ENCODE peak calls at places on chromosomes 1 and 21, in five cellular contexts. B, F, Z, K and I are unnamed samples.
A peak's percentile ranks its signal among the peaks of the same experiment; 100 is the strongest.

GRCh38 chr1:237386362-237387143 is 344.6 kb downstream of the RYR2 start:
- DNase-seq in K (peak; percentile 52), F (no peak), B (no peak), Z (no peak), I (no peak)

GRCh38 chr1:22064751-22065402 is 12.4 kb downstream of the CDC42 start:
- DNase-seq in Z (no peak), B (no peak), F (no peak), K (peak; percentile 38), I (no peak)

GRCh38 chr1:244381887-244382565 is 69.7 kb downstream of the ADSS2 start:
- DNase-seq in F (no peak), Z (no peak), K (no peak), B (no peak), I (no peak)

GRCh38 chr21:46109251-46110221 is 11.6 kb downstream of the COL6A2 start:
- DNase-seq in B (peak; percentile 19), Z (no peak), F (peak; percentile 52), K (no peak), I (peak; percentile 13)

GRCh38 chr1:198657550-198658064 is 18.8 kb downstream of the PTPRC start:
- DNase-seq in K (no peak), F (no peak), B (no peak), Z (no peak), I (no peak)

GRCh38 chr1:94863919-94864318 is 43.8 kb downstream of the SLC44A3 start:
- DNase-seq in K (peak; percentile 78), Z (no peak), F (peak; percentile 89), B (no peak), I (no peak)

GRCh38 chr1:46342084-46342656 is 1.6 kb downstream of the NSUN4 start:
- DNase-seq in F (peak; percentile 71), Z (no peak), K (peak; percentile 70), B (peak; percentile 49), I (no peak)

GRCh38 chr1:10943991-10944730 is 68.3 kb upstream of the TARDBP start:
- DNase-seq in Z (no peak), K (no peak), F (no peak), B (peak; percentile 22), I (no peak)

GRCh38 chr1:33247537-33247936 is 8.8 kb upstream of the ZNF362 start:
- DNase-seq in Z (no peak), K (no peak), F (no peak), B (no peak), I (no peak)

GRCh38 chr21:33940846-33941245 is 25.2 kb upstream of the ATP5PO start:
- DNase-seq in K (no peak), B (no peak), Z (no peak), F (no peak), I (no peak)